ENCODE peak calls at places on chromosomes 11 and 22, in seven cellular contexts. Y is Calu3; L is AG08395; Q is H4; B is activated naive CD8-positive, alpha-beta T cell treated with anti-CD3 and anti-CD28 coated beads for 36 hours; P is NCI-H2171 treated with DMSO at 0.1 percent for 48 hours; I is sigmoid colon. R is an unnamed sample.

GRCh38 chr11:122735031-122735430 is 79.5 kb downstream of the UBASH3B start:
- DNase-seq in Q (no peak), P (no peak), Y (no peak), L (no peak), B (no peak), I (no peak), R (no peak)

GRCh38 chr11:119474682-119475596 is 52.0 kb upstream of the THY1 start:
- DNase-seq in Q (peak), Y (peak), L (peak), B (peak), P (peak), I (peak), R (peak)

GRCh38 chr11:79546366-79546765 is 105.5 kb upstream of the TENM4 start:
- DNase-seq in Q (no peak), P (no peak), B (no peak), L (no peak), Y (no peak), I (no peak), R (no peak)

GRCh38 chr22:48902001-48902869 is 925.4 kb downstream of the BRD1 start:
- DNase-seq in I (peak), Y (no peak), Q (no peak), P (no peak), L (no peak), B (no peak), R (no peak)

GRCh38 chr22:46449974-46450745 is 87.3 kb downstream of the CELSR1 start:
- DNase-seq in B (no peak), L (no peak), Q (no peak), I (no peak), P (no peak), Y (no peak), R (no peak)

GRCh38 chr22:41132555-41132954 is 40.2 kb downstream of the EP300 start:
- DNase-seq in Y (no peak), P (no peak), B (no peak), I (no peak), L (no peak), Q (no peak), R (no peak)

GRCh38 chr22:44195189-44195871 is 14.6 kb downstream of the PARVG start:
- DNase-seq in P (peak), B (no peak), L (no peak), Q (no peak), Y (no peak), I (peak), R (no peak)

GRCh38 chr11:80165763-80166162 is 724.9 kb upstream of the TENM4 start:
- DNase-seq in Q (peak), P (no peak), Y (no peak), I (no peak), L (peak), B (no peak), R (no peak)

GRCh38 chr11:61697093-61697492 is 16.9 kb downstream of the DAGLA start:
- DNase-seq in Y (peak), B (no peak), P (no peak), I (no peak), Q (peak), L (no peak), R (no peak)

GRCh38 chr11:74306440-74307175 is 4.8 kb downstream of the P4HA3 start:
- DNase-seq in I (no peak), P (no peak), Y (no peak), B (no peak), L (no peak), Q (no peak), R (no peak)

GRCh38 chr11:85710912-85711311 is 24.9 kb upstream of the CCDC89 start:
- DNase-seq in I (no peak), L (no peak), Q (no peak), B (no peak), Y (no peak), P (peak), R (no peak)

GRCh38 chr22:50485221-50486131 is 1.2 kb upstream of the MIOX start:
- DNase-seq in Y (peak), P (peak), B (no peak), L (no peak), I (no peak), Q (no peak), R (peak)

GRCh38 chr11:61004037-61004641 is 32.7 kb downstream of the CD6 start:
- DNase-seq in L (no peak), P (peak), B (no peak), I (no peak), Q (peak), Y (no peak), R (no peak)

GRCh38 chr11:111408789-111409727 is 30.0 kb upstream of the POU2AF1 start:
- DNase-seq in P (peak), B (no peak), I (no peak), Y (no peak), Q (peak), L (peak), R (no peak)